ENCODE peak calls at places on chromosomes 5 and 9, in four cellular contexts. N, A, L and U are unnamed samples.

GRCh38 chr5:158414780-158415179 is 555.8 kb upstream of the CLINT1 start:
- DNase-seq in N (no peak), A (peak), L (peak), U (peak)

GRCh38 chr5:87113848-87114247 is 153.8 kb upstream of the RASA1 start:
- DNase-seq in N (no peak), A (peak), L (peak), U (no peak)

GRCh38 chr5:76144892-76145291 is 61.7 kb downstream of the SV2C start:
- DNase-seq in N (no peak), A (no peak), L (no peak), U (no peak)

GRCh38 chr5:7801898-7802614 is 48.9 kb downstream of the CFAP90 start:
- DNase-seq in N (no peak), A (no peak), L (no peak), U (no peak)

GRCh38 chr9:97220894-97221477 is 86.5 kb upstream of the CCDC180 start:
- DNase-seq in N (no peak), A (no peak), L (no peak), U (no peak)

GRCh38 chr9:3656224-3656623 is 130.4 kb upstream of the RFX3 start:
- DNase-seq in N (no peak), A (no peak), L (no peak), U (no peak)

GRCh38 chr5:16810503-16810854 is 125.6 kb downstream of the MYO10 start:
- DNase-seq in N (no peak), A (no peak), L (no peak), U (no peak)

GRCh38 chr5:54836959-54837534 is 148.3 kb downstream of the ESM1 start:
- DNase-seq in N (no peak), A (no peak), L (no peak), U (peak)

GRCh38 chr5:99721487-99721886 is 792.7 kb upstream of the CHD1 start:
- DNase-seq in N (no peak), A (no peak), L (no peak), U (no peak)

GRCh38 chr5:146877783-146878470 is 630 bp downstream of the PPP2R2B start:
- DNase-seq in N (no peak), A (no peak), L (no peak), U (peak)

GRCh38 chr9:108297025-108297424 is 558.8 kb downstream of the ACTL7B start:
- DNase-seq in N (no peak), A (peak), L (peak), U (no peak)

GRCh38 chr9:130626249-130626982 is 38.0 kb upstream of the PRDM12 start:
- DNase-seq in N (no peak), A (no peak), L (no peak), U (peak)

DNA sequence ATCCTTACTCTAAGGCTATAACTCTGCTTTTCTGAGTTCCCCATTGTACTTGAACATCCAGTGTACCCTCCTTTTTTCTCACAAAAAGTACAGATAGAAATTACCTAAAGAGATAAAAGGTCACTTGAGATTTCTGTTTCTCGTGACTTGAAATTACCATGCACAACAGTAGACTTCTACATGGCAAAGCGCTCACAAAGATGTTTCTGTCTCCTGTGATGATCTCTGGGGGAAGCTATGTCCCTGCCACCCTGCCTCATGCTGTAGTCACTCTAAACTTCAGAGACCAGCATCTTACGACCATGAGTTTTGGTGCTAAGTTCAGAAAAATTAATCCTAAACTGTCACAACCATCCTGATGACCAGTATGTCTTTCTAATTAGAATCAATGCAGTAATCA is 36.2 kb downstream of the NFIB start:
- DNase-seq in N (no peak), A (no peak), L (no peak), U (no peak)
- H3K4me3 ChIP-seq in N (no peak), A (no peak), L (no peak), U (no peak)

DNA sequence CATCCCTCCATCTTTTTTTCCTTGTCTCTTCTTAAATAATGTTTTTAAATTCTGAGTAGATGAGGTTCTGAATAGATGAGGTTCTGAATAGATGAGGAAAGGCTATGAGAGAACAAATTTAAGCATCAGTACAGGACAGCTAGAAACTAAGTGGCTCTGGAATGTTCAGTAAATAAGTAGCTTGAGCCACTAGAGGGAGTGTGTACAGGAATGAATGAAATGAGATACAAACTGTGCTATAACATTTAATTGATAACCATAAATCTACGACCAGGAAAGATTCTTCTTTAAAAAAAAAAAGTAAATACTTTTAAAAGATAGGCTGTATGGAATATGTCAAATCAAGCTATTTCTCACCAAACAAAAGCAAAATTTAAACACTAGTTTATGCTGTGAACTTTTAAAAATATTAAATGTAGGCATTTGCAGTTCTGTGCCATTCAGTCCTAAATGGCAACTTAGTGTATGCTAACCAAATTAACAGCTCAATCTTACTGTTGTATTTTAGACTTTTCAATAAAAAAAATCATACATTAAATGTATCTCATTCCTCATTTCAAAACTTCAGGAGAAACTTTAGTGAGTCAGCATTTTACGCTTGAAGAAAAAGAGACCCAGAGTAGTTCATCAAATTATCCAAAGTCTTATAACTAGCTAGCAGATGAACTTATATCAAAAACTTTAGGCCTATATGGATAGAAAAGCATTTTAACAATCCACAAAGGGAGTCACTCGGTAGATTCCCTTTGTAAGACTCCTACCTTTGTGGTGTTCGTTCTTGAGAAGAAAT is 70.4 kb upstream of the SNX2 start:
- DNase-seq in N (peak), A (peak), L (peak), U (peak)
- TF ChIP-seq CTCF in N (peak), A (peak), L (peak), U (peak)

GRCh38 chr9:92480332-92480771 is 2.0 kb downstream of the ASPN start:
- DNase-seq in N (peak), A (no peak), L (no peak), U (no peak)
- H3K4me3 ChIP-seq in N (no peak), A (no peak), L (no peak), U (no peak)

DNA sequence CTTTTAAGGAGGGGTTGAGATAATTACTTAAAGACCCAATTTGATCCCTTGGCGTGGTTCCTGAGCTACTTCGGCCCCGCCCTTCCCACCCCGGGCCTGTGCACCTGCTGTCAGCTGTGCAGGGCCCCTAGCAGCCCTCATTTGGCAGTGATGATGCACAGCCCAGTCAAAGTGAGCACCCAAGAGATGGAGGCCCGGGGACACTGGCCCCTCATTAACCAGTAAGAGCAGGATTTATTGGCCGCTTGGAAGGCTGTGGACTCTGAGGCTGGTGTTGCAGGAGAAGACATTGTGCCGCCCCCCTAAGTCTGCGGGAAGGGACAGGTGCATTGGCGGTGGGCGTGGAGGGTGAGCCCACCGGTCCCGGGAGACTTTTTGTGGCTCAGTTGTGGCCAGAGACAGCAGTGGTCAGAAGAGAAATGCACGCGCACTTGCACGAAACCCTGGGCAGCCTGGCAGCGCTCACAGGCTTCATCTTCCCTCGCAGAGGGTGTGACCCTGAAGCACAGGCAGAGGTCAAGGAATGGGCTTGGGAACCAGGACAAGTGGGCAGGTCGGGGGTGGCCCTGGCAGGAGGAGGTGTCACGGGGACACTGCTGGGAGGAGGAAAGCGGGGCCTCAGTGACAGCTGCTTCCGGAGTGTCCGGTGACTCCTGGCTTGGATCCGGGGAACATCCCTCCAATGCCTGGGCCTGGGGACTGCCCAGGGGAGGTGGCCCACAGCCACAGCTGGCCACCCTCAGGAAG is 74.0 kb upstream of the RXRA start:
- DNase-seq in N (no peak), A (no peak), L (no peak), U (no peak)
- TF ChIP-seq CTCF in N (no peak), A (no peak), L (no peak), U (no peak)

DNA sequence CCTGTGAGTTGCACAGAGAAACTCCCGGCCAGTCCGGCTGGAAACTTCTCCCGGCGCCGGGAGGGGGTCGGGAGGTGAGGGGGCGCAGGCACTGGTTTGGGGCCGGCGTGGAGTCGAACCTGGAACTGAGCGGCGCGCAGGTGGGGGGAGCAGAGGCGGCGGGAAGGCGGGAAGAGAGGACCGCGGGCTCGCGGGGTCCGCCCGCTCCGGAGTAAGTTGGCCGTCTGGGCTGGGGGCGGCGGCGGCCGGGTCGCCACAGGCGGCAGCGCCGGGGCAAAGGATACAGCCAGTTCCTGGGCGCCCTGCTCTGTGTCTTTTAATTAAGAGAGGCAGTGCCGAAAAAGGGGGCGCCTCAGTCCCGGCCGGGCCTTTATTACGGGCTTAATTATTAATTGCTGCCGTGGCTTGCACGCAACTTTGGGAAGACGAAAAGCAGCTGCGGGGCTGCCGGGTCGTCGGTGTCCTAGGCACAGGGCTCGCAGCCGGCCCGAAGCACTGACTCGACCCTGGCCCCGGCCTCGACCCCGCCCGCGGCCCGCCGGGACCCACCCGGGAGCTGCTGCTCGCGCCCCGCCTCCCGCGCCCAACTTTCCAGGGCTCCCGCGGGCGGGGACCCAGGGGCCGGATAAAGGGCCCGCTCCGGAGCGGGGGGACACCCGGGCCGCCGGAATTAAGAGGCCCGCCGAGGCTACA is 1.1 kb downstream of the NTNG2 start:
- DNase-seq in N (no peak), A (no peak), L (no peak), U (no peak)
- H3K4me3 ChIP-seq in N (peak), A (peak), L (peak), U (peak)